ENCODE peak calls at places on chromosomes 11 and 22, in four cellular contexts. D, A, L and H are unnamed samples.

GRCh38 chr22:29032584-29032983 is 29.0 kb downstream of the C22orf31 start:
- DNase-seq in D (no peak), A (no peak), L (no peak), H (no peak)

GRCh38 chr22:40235418-40235817 is 57.7 kb downstream of the TNRC6B start:
- DNase-seq in D (no peak), A (no peak), L (no peak), H (no peak)

GRCh38 chr11:3735827-3736226 is 61.5 kb downstream of the NUP98 start:
- DNase-seq in D (no peak), A (no peak), L (no peak), H (no peak)

GRCh38 chr11:68266121-68266891 is 5.5 kb downstream of the C11orf24 start:
- DNase-seq in D (no peak), A (no peak), L (no peak), H (no peak)

GRCh38 chr22:42732071-42732470 is 11.4 kb upstream of the A4GALT start:
- DNase-seq in D (no peak), A (no peak), L (no peak), H (no peak)

GRCh38 chr11:14703731-14704130 is 60.1 kb downstream of the PDE3B start:
- DNase-seq in D (no peak), A (no peak), L (no peak), H (no peak)

GRCh38 chr11:109423860-109424190 is 1.8 kb downstream of the C11orf87 start:
- DNase-seq in D (no peak), A (no peak), L (no peak), H (no peak)

GRCh38 chr22:30649430-30650007 is 13.9 kb downstream of the SLC35E4 start:
- DNase-seq in D (no peak), A (no peak), L (no peak), H (no peak)

GRCh38 chr11:4891996-4892640 is 10.4 kb downstream of the OR51T1 start:
- DNase-seq in D (no peak), A (no peak), L (no peak), H (no peak)

GRCh38 chr11:72781313-72782080 is 12.3 kb downstream of the STARD10 start:
- DNase-seq in D (no peak), A (no peak), L (peak), H (no peak)

GRCh38 chr11:34346551-34346950 is 11.3 kb downstream of the ABTB2 start:
- DNase-seq in D (no peak), A (no peak), L (no peak), H (no peak)

GRCh38 chr11:74325649-74326645 is 14.5 kb upstream of the P4HA3 start:
- DNase-seq in D (no peak), A (no peak), L (no peak), H (no peak)